ENCODE peak calls at places on chromosomes 2 and 18, in four cellular contexts. N, Y, F and U are unnamed samples.

GRCh38 chr18:56108486-56109367 is 520.7 kb upstream of the TCF4 start:
- DNase-seq in F (no peak), Y (no peak), N (no peak), U (no peak)

GRCh38 chr2:203549406-203549805 is 14.3 kb upstream of the RAPH1 start:
- DNase-seq in N (peak; percentile 41), F (no peak), Y (no peak), U (no peak)

GRCh38 chr2:42156756-42157155 is 12.4 kb upstream of the EML4 start:
- DNase-seq in F (no peak), Y (no peak), N (no peak), U (peak; percentile 56)

GRCh38 chr2:30235008-30235655 is 3.8 kb downstream of the LBH start:
- DNase-seq in F (no peak), Y (no peak), N (peak; percentile 60), U (no peak)

GRCh38 chr2:167692191-167692590 is 555.2 kb downstream of the STK39 start:
- DNase-seq in F (no peak), N (no peak), Y (no peak), U (no peak)

GRCh38 chr18:3268306-3268705 is 6.4 kb downstream of the MYL12B start:
- DNase-seq in F (no peak), Y (no peak), N (no peak), U (no peak)

GRCh38 chr2:191866675-191867506 is 20.0 kb upstream of the CAVIN2 start:
- DNase-seq in N (peak; percentile 93), F (peak; percentile 81), Y (no peak), U (no peak)

GRCh38 chr2:154623819-154624218 is 74.7 kb upstream of the KCNJ3 start:
- DNase-seq in F (peak; percentile 56), N (peak; percentile 0), Y (no peak), U (peak; percentile 10)

GRCh38 chr2:147468349-147468748 is 376.5 kb upstream of the ACVR2A start:
- DNase-seq in N (no peak), Y (no peak), F (no peak), U (no peak)

GRCh38 chr2:50895058-50895457 is 136.9 kb downstream of the NRXN1 start:
- DNase-seq in N (no peak), F (no peak), Y (no peak), U (no peak)

GRCh38 chr18:24704921-24705620 is 244.6 kb downstream of the HRH4 start:
- DNase-seq in Y (no peak), N (peak; percentile 94), F (no peak), U (no peak)

GRCh38 chr2:86223098-86223681 is 23.9 kb downstream of the MRPL35 start:
- DNase-seq in F (no peak), N (peak; percentile 50), Y (no peak), U (no peak)

GRCh38 chr2:55003706-55004639 is 46.3 kb downstream of the RTN4 start:
- DNase-seq in F (no peak), N (no peak), Y (no peak), U (no peak)

GRCh38 chr2:139737659-139738058 is 957.5 kb upstream of the NXPH2 start:
- DNase-seq in Y (no peak), F (no peak), N (no peak), U (no peak)

GRCh38 chr18:58638446-58638845 is 9.6 kb upstream of the ALPK2 start:
- DNase-seq in N (no peak), Y (no peak), F (no peak), U (no peak)

GRCh38 chr18:8391068-8391467 is 218.2 kb upstream of the RAB12 start:
- DNase-seq in N (peak; percentile 83), Y (no peak), F (no peak), U (no peak)

GRCh38 chr2:185628985-185629384 is 109.6 kb upstream of the FSIP2 start:
- DNase-seq in Y (no peak), N (no peak), F (peak; percentile 29), U (peak; percentile 4)

GRCh38 chr2:230226090-230226551 is 585 bp downstream of the SP140 start:
- DNase-seq in N (no peak), Y (peak; percentile 41), F (no peak), U (no peak)

GRCh38 chr2:191878576-191879298 is 31.8 kb upstream of the CAVIN2 start:
- DNase-seq in N (peak; percentile 90), Y (no peak), F (no peak), U (no peak)

GRCh38 chr18:75230210-75231052 is 19.8 kb downstream of the TSHZ1 start:
- DNase-seq in F (no peak), Y (no peak), N (no peak), U (no peak)

GRCh38 chr2:219155054-219155644 is 5.5 kb downstream of the NHEJ1 start:
- DNase-seq in Y (peak; percentile 62), F (peak; percentile 78), N (peak; percentile 73), U (peak; percentile 78)

DNA sequence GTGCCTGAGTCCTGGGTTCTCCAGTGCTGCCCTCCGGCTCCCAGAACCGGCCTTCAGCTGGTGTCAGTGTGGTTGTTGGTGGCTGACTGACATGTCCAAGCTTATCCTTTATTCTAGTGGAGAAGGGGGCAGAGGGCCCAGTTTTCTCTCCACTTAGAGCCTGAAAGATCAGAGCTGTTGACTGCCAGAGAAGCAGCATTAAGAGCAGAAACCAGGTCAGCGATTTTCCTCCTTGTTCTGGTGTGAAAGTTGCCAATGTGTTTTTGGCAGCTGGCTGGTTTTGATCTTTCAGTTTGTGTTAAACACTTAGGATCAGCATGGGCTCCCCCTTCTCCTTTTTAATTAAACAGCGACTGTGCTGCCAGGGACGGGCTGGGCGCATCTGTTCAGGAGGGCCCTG is 100.9 kb downstream of the ASAP2 start:
- DNase-seq in Y (no peak), F (no peak), N (no peak), U (no peak)
- H3K4me3 ChIP-seq in Y (no peak overlapping the region), F (no peak overlapping the region), N (no peak overlapping the region), U (no peak overlapping the region)

GRCh38 chr2:74883011-74883410 is 49.1 kb downstream of the HK2 start:
- DNase-seq in N (no peak), F (no peak), Y (no peak), U (no peak)

GRCh38 chr2:74886251-74886650 is 52.3 kb downstream of the HK2 start:
- DNase-seq in Y (no peak), F (no peak), N (no peak), U (no peak)

GRCh38 chr2:74884866-74885265 is 50.9 kb downstream of the HK2 start:
- DNase-seq in N (no peak), Y (no peak), F (no peak), U (no peak)

GRCh38 chr2:74882299-74882687 is 48.4 kb downstream of the HK2 start:
- DNase-seq in N (no peak), F (no peak), Y (no peak), U (no peak)

GRCh38 chr2:74884118-74884517 is 50.2 kb downstream of the HK2 start:
- DNase-seq in Y (no peak), N (no peak), F (no peak), U (no peak)
- H3K36me3 ChIP-seq in Y (peaks cover 11% of the 10 kb centered on the region), N (peaks cover 79% of the 10 kb centered on the region), F (peaks cover 51% of the 10 kb centered on the region), U (peaks cover 54% of the 10 kb centered on the region)

DNA sequence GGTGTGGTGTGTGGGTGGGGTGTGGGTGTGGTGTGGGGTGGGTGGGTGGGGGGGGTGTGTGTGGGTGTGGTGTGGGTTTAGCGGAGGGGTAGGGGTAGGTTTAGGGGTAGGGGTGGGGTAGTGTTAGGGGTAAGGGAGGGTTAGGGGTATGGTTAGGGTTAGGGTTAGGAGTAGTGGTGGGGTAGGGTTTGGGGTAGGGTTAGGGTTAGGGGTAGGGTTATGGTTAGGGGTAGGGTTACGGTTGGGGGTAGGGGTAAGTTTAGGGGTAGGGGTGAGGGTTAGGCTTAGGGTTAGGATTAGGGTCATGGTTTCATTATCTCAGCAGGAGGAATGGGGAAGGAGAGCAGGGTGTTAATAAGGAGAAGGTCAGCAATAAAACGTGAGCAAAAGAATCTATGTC is 11.3 kb upstream of the PARD6G start:
- DNase-seq in Y (no peak), F (no peak), N (no peak), U (peak; percentile 11)
- H3K27me3 ChIP-seq in Y (no peaks in the 10 kb centered on the region), F (no peaks in the 10 kb centered on the region), N (no peaks in the 10 kb centered on the region), U (no peaks in the 10 kb centered on the region)

GRCh38 chr2:128396946-128397345 is 78.3 kb upstream of the HS6ST1 start:
- DNase-seq in N (peak; percentile 30), F (no peak), Y (no peak), U (no peak)
- H3K4me3 ChIP-seq in N (no peak overlapping the region), F (no peak overlapping the region), Y (no peak overlapping the region), U (no peak overlapping the region)

DNA sequence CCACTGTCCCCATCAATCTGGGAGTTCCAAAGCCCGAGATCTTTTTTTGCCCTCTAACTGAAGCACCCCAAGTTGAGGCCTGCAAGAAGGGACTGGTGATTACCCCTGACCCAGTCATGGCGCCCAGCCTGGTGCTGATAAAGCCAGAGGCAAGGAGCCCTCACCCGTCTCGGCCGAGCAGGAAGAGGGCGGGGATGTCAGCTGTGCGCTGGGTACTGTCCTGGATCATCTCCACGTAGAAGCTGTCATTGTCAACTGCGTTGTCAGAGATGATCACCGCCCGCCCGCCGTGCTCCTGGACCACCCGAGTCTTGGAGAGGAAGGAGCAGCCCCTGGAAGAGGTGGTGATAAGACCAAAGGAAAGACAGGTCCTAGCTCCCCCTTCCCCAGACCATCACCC is 4.4 kb downstream of the PRADC1 start:
- DNase-seq in Y (no peak), F (no peak), N (no peak), U (no peak)
- H3K36me3 ChIP-seq in Y (peaks cover 3% of the 10 kb centered on the region), F (no peaks in the 10 kb centered on the region), N (peaks cover 21% of the 10 kb centered on the region), U (peaks cover 6% of the 10 kb centered on the region)

GRCh38 chr2:151381266-151381665 is 23.9 kb downstream of the TNFAIP6 start:
- DNase-seq in N (peak; percentile 65), F (no peak), Y (no peak), U (no peak)

GRCh38 chr2:151380617-151381235 is 23.3 kb downstream of the TNFAIP6 start:
- DNase-seq in F (no peak), N (no peak), Y (no peak), U (no peak)

GRCh38 chr2:151374426-151374825 is 17.0 kb downstream of the TNFAIP6 start:
- DNase-seq in F (no peak), N (peak; percentile 91), Y (no peak), U (no peak)

DNA sequence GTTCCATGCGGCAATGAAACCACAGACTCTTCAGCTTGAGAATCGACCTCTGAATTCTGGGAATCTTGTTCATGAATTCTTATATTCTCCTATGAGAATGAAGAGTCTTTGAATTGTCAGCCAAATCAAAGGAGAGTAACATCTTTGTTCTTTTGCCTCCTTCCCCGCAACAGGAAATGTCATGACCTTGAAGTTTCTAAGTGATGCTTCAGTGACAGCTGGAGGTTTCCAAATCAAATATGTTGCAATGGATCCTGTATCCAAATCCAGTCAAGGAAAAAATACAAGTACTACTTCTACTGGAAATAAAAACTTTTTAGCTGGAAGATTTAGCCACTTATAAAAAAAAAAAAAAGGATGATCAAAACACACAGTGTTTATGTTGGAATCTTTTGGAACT is 21.8 kb downstream of the TNFAIP6 start:
- DNase-seq in Y (peak; percentile 4), F (no peak), N (peak; percentile 47), U (no peak)
- H3K27me3 ChIP-seq in Y (no peaks in the 10 kb centered on the region), F (no peaks in the 10 kb centered on the region), N (no peaks in the 10 kb centered on the region), U (no peaks in the 10 kb centered on the region)